ENCODE peak calls at places on chromosome 20, in eight cellular contexts. T is effector memory CD4-positive, alpha-beta T cell; L is GM06990; S is heart left ventricle; C is tibial nerve; Y is fibroblast of lung; H is mesendoderm; D is K562. K is an unnamed sample. For H3K36me3 and H3K27me3, the result is how much of the 10 kb centered on the place peaks cover.

GRCh38 chr20:5990946-5991345 is 40.5 kb downstream of the MCM8 start:
- DNase-seq in H (no peak), D (no peak), T (no peak), L (no peak), Y (no peak), S (no peak), C (no peak), K (no peak)

GRCh38 chr20:37944456-37944981 is 41.6 kb downstream of the VSTM2L start:
- DNase-seq in T (no peak), C (no peak), H (no peak), D (no peak), Y (no peak), L (no peak), S (no peak), K (peak)

GRCh38 chr20:51760905-51761544 is 7.2 kb downstream of the ATP9A start:
- DNase-seq in L (peak), C (no peak), H (peak), S (no peak), T (no peak), D (no peak), Y (peak), K (peak)

GRCh38 chr20:4332466-4332865 is 317.1 kb upstream of the RNF24 start:
- DNase-seq in H (no peak), C (no peak), D (no peak), S (no peak), Y (no peak), T (no peak), L (no peak), K (no peak)

GRCh38 chr20:36830791-36831691 is 44.9 kb upstream of the TLDC2 start:
- DNase-seq in S (peak), T (no peak), H (no peak), L (no peak), Y (peak), C (no peak), D (no peak), K (peak)

GRCh38 chr20:17024513-17025105 is 202.2 kb upstream of the PCSK2 start:
- DNase-seq in L (no peak), D (no peak), H (peak), S (no peak), C (no peak), T (no peak), Y (no peak), K (peak)

GRCh38 chr20:45354423-45355208 is 6.4 kb upstream of the SDC4 start:
- DNase-seq in C (no peak), L (no peak), H (no peak), D (no peak), Y (peak), S (no peak), T (no peak), K (no peak)

GRCh38 chr20:50471231-50471630 is 39.0 kb upstream of the PTPN1 start:
- DNase-seq in S (no peak), L (no peak), T (no peak), H (no peak), C (no peak), D (no peak), Y (no peak), K (no peak)

GRCh38 chr20:36792422-36792821 is 18.9 kb upstream of the DSN1 start:
- DNase-seq in T (no peak), C (no peak), D (peak), Y (peak), H (peak), L (no peak), S (peak), K (peak)

GRCh38 chr20:6731951-6732580 is 35.4 kb upstream of the BMP2 start:
- DNase-seq in H (no peak), D (no peak), S (peak), T (no peak), Y (peak), C (peak), L (no peak), K (no peak)

GRCh38 chr20:53811577-53811976 is 217.9 kb upstream of the ZNF217 start:
- DNase-seq in L (no peak), Y (no peak), D (no peak), S (no peak), T (no peak), C (no peak), H (no peak), K (no peak)

GRCh38 chr20:45341939-45342862 is 6.0 kb downstream of the SDC4 start:
- DNase-seq in H (peak), C (no peak), T (no peak), D (peak), L (no peak), S (peak), Y (no peak), K (peak)

GRCh38 chr20:54980321-54980960 is 505.0 kb downstream of the DOK5 start:
- DNase-seq in T (no peak), Y (no peak), S (no peak), C (no peak), D (no peak), H (peak), L (peak), K (peak)

GRCh38 chr20:37638527-37638926 is 55.3 kb upstream of the CTNNBL1 start:
- DNase-seq in S (no peak), L (no peak), D (no peak), T (no peak), H (no peak), C (no peak), Y (no peak), K (no peak)

GRCh38 chr20:2259731-2260130 is 36.1 kb upstream of the TGM3 start:
- DNase-seq in Y (no peak), H (no peak), S (no peak), T (no peak), C (no peak), D (no peak), L (no peak), K (no peak)

GRCh38 chr20:39897781-39898466 is 791.1 kb downstream of the MAFB start:
- DNase-seq in Y (peak), L (no peak), D (no peak), C (no peak), H (no peak), S (no peak), T (no peak), K (no peak)

GRCh38 chr20:308427-309038 is 11.2 kb downstream of the ZCCHC3 start:
- DNase-seq in D (no peak), C (no peak), Y (no peak), T (no peak), H (no peak), S (no peak), L (no peak), K (no peak)

GRCh38 chr20:3275064-3275935 is 36.3 kb upstream of the SLC4A11 start:
- DNase-seq in D (no peak), H (no peak), T (no peak), Y (no peak), C (no peak), S (no peak), L (no peak), K (no peak)

GRCh38 chr20:4805663-4806449 is 84.1 kb downstream of the PRND start:
- DNase-seq in T (no peak), H (peak), D (no peak), S (no peak), Y (no peak), C (no peak), L (no peak), K (no peak)

DNA sequence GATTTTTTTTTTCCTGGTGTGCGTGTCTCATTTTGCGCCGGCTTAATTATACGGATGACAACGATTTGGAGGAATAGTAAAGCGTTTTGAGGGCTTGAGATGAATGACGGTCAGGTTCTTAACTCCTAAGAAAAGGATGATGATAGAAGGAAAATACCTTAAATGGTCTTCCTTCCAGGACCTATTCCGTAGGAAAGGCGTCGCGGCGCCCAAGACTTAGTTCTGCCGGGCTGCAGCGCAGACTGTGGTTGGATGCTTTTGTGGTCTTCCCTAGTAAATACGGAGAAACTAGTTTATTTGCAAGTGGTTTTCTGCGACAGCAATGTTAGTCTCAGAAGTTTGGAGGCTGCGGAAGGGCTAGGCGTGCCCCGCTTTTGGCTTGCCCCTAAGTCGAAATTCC is 8.4 kb downstream of the GNAS-AS1 start:
- DNase-seq in Y (no peak), L (no peak), H (no peak), T (no peak), D (no peak), S (no peak), C (no peak), K (no peak)
- H3K4me3 ChIP-seq in Y (no peak), L (no peak), H (no peak), T (no peak), D (no peak), S (no peak), C (no peak), K (peak)

GRCh38 chr20:47305667-47306066 is 50.8 kb downstream of the ZMYND8 start:
- DNase-seq in S (no peak), T (no peak), C (no peak), L (no peak), Y (peak), D (no peak), H (no peak), K (no peak)

GRCh38 chr20:47303736-47304135 is 52.8 kb downstream of the ZMYND8 start:
- DNase-seq in T (no peak), S (no peak), H (no peak), L (no peak), D (no peak), C (no peak), Y (no peak), K (no peak)

GRCh38 chr20:47306095-47306494 is 50.4 kb downstream of the ZMYND8 start:
- DNase-seq in C (no peak), D (no peak), L (no peak), H (no peak), S (no peak), Y (no peak), T (no peak), K (no peak)

GRCh38 chr20:47306755-47307370 is 49.6 kb downstream of the ZMYND8 start:
- DNase-seq in D (no peak), S (no peak), H (no peak), T (no peak), Y (no peak), L (no peak), C (no peak), K (no peak)

DNA sequence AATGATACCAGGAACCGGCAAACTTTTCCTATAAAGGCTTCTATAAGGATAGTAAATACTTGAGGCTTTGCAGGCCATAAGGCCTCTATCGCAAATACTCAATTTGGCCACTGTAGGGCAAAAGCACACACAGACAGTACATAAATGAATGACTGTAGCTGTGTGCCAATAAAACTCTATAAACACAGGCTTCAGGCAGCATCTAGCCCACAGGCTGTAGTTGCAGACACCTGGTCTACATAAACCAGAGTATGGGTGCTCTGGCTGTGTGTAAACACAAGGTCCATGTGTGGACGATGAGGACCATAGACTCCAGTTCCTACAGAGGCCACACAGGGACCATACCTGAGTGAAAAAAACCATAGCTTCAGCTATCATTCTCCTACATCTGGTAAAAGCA is 52.2 kb downstream of the ZMYND8 start:
- DNase-seq in S (no peak), H (no peak), C (no peak), D (no peak), T (no peak), Y (peak), L (no peak), K (no peak)
- H3K36me3 ChIP-seq in S (under half), H (under half), C (under half), D (half or more), T (under half), Y (under half), L (under half), K (under half)

GRCh38 chr20:21089421-21089820 is 16.7 kb downstream of the LINC00237 start:
- DNase-seq in T (no peak), C (no peak), H (no peak), S (no peak), L (no peak), Y (no peak), D (no peak), K (no peak)

GRCh38 chr20:21083825-21084325 is 22.3 kb downstream of the LINC00237 start:
- DNase-seq in S (no peak), D (no peak), L (no peak), T (no peak), H (no peak), Y (no peak), C (no peak), K (no peak)

GRCh38 chr20:21090738-21091120 is 15.4 kb downstream of the LINC00237 start:
- DNase-seq in H (no peak), C (no peak), L (no peak), D (no peak), T (no peak), S (no peak), Y (no peak), K (no peak)

GRCh38 chr20:21090112-21090737 is 15.9 kb downstream of the LINC00237 start:
- DNase-seq in Y (no peak), C (no peak), T (no peak), D (no peak), H (peak), S (no peak), L (no peak), K (no peak)

GRCh38 chr20:21087862-21088540 is 18.2 kb downstream of the LINC00237 start:
- DNase-seq in L (no peak), Y (no peak), S (no peak), T (no peak), D (peak), C (no peak), H (no peak), K (no peak)
- H3K27me3 ChIP-seq in L (under half), Y (under half), S (under half), T (under half), D (under half), C (under half), H (under half), K (under half)

GRCh38 chr20:32749914-32750637 is 6.8 kb upstream of the COMMD7 start:
- DNase-seq in T (no peak), H (peak), Y (no peak), L (no peak), D (no peak), S (no peak), C (no peak), K (peak)
- H3K4me3 ChIP-seq in T (no peak), H (no peak), Y (no peak), L (no peak), D (no peak), S (no peak), C (no peak), K (no peak)

DNA sequence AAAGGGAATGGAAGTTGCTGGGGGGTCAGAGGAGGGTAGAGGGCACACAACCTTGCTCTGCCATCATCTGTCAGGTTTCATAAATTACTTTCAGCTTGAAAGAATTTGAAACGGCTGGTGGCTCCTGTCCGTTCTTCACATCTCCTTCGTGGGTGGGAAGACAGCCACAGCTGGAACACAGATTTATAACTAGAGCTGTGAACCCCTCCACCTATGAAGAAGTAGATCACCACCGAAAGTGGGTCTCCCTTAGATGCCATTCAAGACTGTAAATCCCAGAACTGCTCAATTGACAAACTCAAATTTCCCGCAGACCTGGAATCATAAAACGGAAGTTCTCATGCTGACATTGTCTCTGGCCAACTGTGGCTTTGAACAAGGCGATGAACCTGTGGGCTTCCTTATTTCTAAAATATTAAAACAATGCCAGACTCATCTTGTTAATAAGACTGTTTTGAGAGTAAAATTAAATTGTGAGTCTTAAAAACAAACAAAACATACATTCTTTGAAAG is 65.3 kb downstream of the BTBD3 start:
- DNase-seq in S (no peak), D (no peak), L (no peak), T (no peak), H (no peak), C (no peak), Y (no peak), K (no peak)
- H3K36me3 ChIP-seq in S (under half), D (under half), L (under half), T (under half), H (under half), C (under half), Y (under half), K (under half)

GRCh38 chr20:63347950-63348827 is 13.0 kb downstream of the CHRNA4 start:
- DNase-seq in C (no peak), S (no peak), L (no peak), D (no peak), T (no peak), Y (no peak), H (no peak), K (no peak)
- H3K27me3 ChIP-seq in C (under half), S (under half), L (under half), D (half or more), T (under half), Y (under half), H (under half), K (under half)

GRCh38 chr20:34824026-34824860 is 1.2 kb downstream of the NCOA6 start:
- DNase-seq in S (peak), D (peak), C (peak), Y (peak), H (peak), T (peak), L (no peak), K (peak)
- H3K4me3 ChIP-seq in S (peak), D (peak), C (peak), Y (peak), H (peak), T (peak), L (peak), K (peak)